ENCODE peak calls at places on chromosomes 4 and X, in seven cellular contexts. D is MCF 10A; Q is BE2C; L is Calu3; A is KG1; G is activated naive CD8-positive, alpha-beta T cell treated with anti-CD3 and anti-CD28 coated beads, Interleukin-2, amount 50 U/mL, for 24 hours; O is stimulated activated CD4-positive, alpha-beta T cell treated with anti-CD3 and anti-CD28 coated beads, Interleukin-1b, Interleukin-23, amount 100 ng/mL, for 1 hour. Y is an unnamed sample.

GRCh38 chrX:153450114-153450948 is 4.5 kb upstream of the TREX2 start:
- DNase-seq in D (no peak), Q (no peak), L (no peak), A (no peak), G (no peak), O (no peak), Y (no peak)

GRCh38 chrX:105803891-105804290 is 18.4 kb upstream of the NRK start:
- DNase-seq in D (no peak), Q (no peak), L (no peak), A (no peak), G (no peak), O (no peak), Y (no peak)

GRCh38 chrX:17706676-17707075 is 30.6 kb upstream of the SCML1 start:
- DNase-seq in D (peak), Q (no peak), L (no peak), A (no peak), G (no peak), O (no peak), Y (no peak)

GRCh38 chr4:139617702-139618490 is 47.7 kb upstream of the MGST2 start:
- DNase-seq in D (no peak), Q (no peak), L (no peak), A (no peak), G (no peak), O (no peak), Y (no peak)

GRCh38 chr4:158020175-158020574 is 152.7 kb downstream of the GASK1B start:
- DNase-seq in D (peak), Q (no peak), L (peak), A (no peak), G (no peak), O (no peak), Y (no peak)

GRCh38 chr4:24850669-24851068 is 55.3 kb downstream of the SOD3 start:
- DNase-seq in D (peak), Q (no peak), L (peak), A (no peak), G (no peak), O (no peak), Y (no peak)

GRCh38 chrX:1851527-1851926 is 236.7 kb downstream of the ASMT start:
- DNase-seq in D (no peak), Q (no peak), L (no peak), A (no peak), G (no peak), O (no peak), Y (no peak)

GRCh38 chr4:80097395-80098177 is 24.6 kb upstream of the ANTXR2 start:
- DNase-seq in D (peak), Q (peak), L (no peak), A (no peak), G (no peak), O (no peak), Y (peak)

GRCh38 chr4:74267998-74268606 is 40.2 kb upstream of the EPGN start:
- DNase-seq in D (peak), Q (no peak), L (no peak), A (no peak), G (no peak), O (no peak), Y (no peak)

GRCh38 chrX:7706032-7706431 is 136.9 kb upstream of the VCX start:
- DNase-seq in D (peak), Q (no peak), L (no peak), A (no peak), G (no peak), O (no peak), Y (no peak)